ENCODE peak calls at places on chromosome 4, in eight cellular contexts. J, T, W, F, K, B, Z and P are unnamed samples.

GRCh38 chr4:15336410-15337184 is 91.2 kb upstream of the C1QTNF7 start:
- DNase-seq in W (no peak), B (peak; percentile 44), Z (no peak), J (no peak), T (no peak), K (no peak), F (no peak), P (no peak)

GRCh38 chr4:76867880-76868655 is 29.9 kb downstream of the SOWAHB start:
- DNase-seq in T (no peak), Z (no peak), B (no peak), J (peak; percentile 75), K (no peak), F (no peak), W (no peak), P (no peak)

GRCh38 chr4:168864831-168865541 is 145.1 kb downstream of the CBR4 start:
- DNase-seq in K (no peak), F (no peak), W (no peak), B (no peak), T (no peak), Z (no peak), J (no peak), P (no peak)

GRCh38 chr4:13994016-13994415 is 366.5 kb upstream of the BOD1L1 start:
- DNase-seq in W (no peak), Z (no peak), T (no peak), B (no peak), K (no peak), F (no peak), J (no peak), P (no peak)

GRCh38 chr4:163556169-163556568 is 61.7 kb downstream of the TMA16 start:
- DNase-seq in K (no peak), Z (no peak), J (no peak), W (no peak), T (no peak), B (peak; percentile 28), F (no peak), P (no peak)

GRCh38 chr4:119059221-119059620 is 76.4 kb upstream of the MYOZ2 start:
- DNase-seq in J (no peak), Z (no peak), B (peak; percentile 61), T (no peak), K (no peak), F (no peak), W (no peak), P (no peak)

GRCh38 chr4:172826346-172826745 is 342.3 kb upstream of the GALNT7 start:
- DNase-seq in Z (no peak), K (no peak), W (no peak), B (peak; percentile 24), T (no peak), J (no peak), F (no peak), P (no peak)

GRCh38 chr4:124583797-124584196 is 128.7 kb downstream of the ANKRD50 start:
- DNase-seq in T (no peak), Z (no peak), W (no peak), F (no peak), K (no peak), B (no peak), J (no peak), P (no peak)

GRCh38 chr4:71260544-71260943 is 78.3 kb upstream of the SLC4A4 start:
- DNase-seq in J (no peak), K (no peak), F (no peak), T (no peak), Z (no peak), W (no peak), B (no peak), P (no peak)

GRCh38 chr4:169933531-169933930 is 92.7 kb downstream of the MFAP3L start:
- DNase-seq in Z (no peak), F (no peak), B (no peak), T (no peak), K (no peak), W (no peak), J (no peak), P (no peak)

GRCh38 chr4:26871611-26872010 is 11.0 kb downstream of the STIM2 start:
- DNase-seq in F (no peak), K (no peak), Z (no peak), T (no peak), J (no peak), W (no peak), B (no peak), P (no peak)

GRCh38 chr4:51930557-51930956 is 87.6 kb downstream of the DCUN1D4 start:
- DNase-seq in F (no peak), W (no peak), Z (no peak), T (no peak), J (no peak), K (no peak), B (peak; percentile 27), P (no peak)

GRCh38 chr4:127479031-127479622 is 153.6 kb upstream of the INTU start:
- DNase-seq in B (peak; percentile 55), F (no peak), J (no peak), Z (no peak), K (no peak), T (no peak), W (no peak), P (peak; percentile 9)

GRCh38 chr4:56723201-56723605 is 42.1 kb upstream of the HOPX start:
- DNase-seq in F (no peak), J (no peak), Z (no peak), K (no peak), B (no peak), W (peak; percentile 14), T (no peak), P (no peak)

GRCh38 chr4:98746936-98747658 is 88.7 kb upstream of the TSPAN5 start:
- DNase-seq in K (no peak), J (no peak), Z (no peak), B (peak; percentile 16), F (no peak), W (no peak), T (no peak), P (no peak)

GRCh38 chr4:108272566-108272965 is 103.8 kb upstream of the LEF1 start:
- DNase-seq in W (no peak), F (no peak), K (no peak), T (no peak), J (no peak), B (peak; percentile 33), Z (no peak), P (no peak)

GRCh38 chr4:47031011-47031678 is at the start of gene GABRB1:
- DNase-seq in B (peak; percentile 40), K (peak; percentile 78), Z (no peak), W (peak; percentile 13), F (no peak), T (peak; percentile 78), J (no peak), P (no peak)

GRCh38 chr4:183287309-183287659 is 32.8 kb downstream of the CLDN22 start:
- DNase-seq in F (no peak), J (no peak), B (no peak), W (no peak), Z (no peak), K (no peak), T (no peak), P (no peak)

GRCh38 chr4:11073621-11074051 is 355.1 kb downstream of the HS3ST1 start:
- DNase-seq in Z (no peak), K (no peak), T (peak; percentile 86), F (no peak), B (no peak), J (no peak), W (no peak), P (no peak)

GRCh38 chr4:4694812-4695211 is 153.0 kb upstream of the STX18 start:
- DNase-seq in K (no peak), W (no peak), J (no peak), Z (no peak), T (no peak), F (no peak), B (no peak), P (no peak)

GRCh38 chr4:1375051-1375721 is 28.2 kb downstream of the UVSSA start:
- DNase-seq in T (peak; percentile 68), W (no peak), K (no peak), B (no peak), F (no peak), Z (no peak), J (no peak), P (no peak)

GRCh38 chr4:43999669-44000068 is 448.9 kb downstream of the KCTD8 start:
- DNase-seq in T (no peak), B (no peak), W (no peak), K (no peak), Z (no peak), J (no peak), F (no peak), P (no peak)

GRCh38 chr4:62484357-62484756 is 1284.2 kb downstream of the ADGRL3 start:
- DNase-seq in T (no peak), B (no peak), J (no peak), K (no peak), W (no peak), F (no peak), Z (no peak), P (no peak)

GRCh38 chr4:189771696-189772361 is 168.8 kb upstream of the FRG1 start:
- DNase-seq in B (no peak), F (no peak), Z (no peak), J (no peak), W (no peak), K (no peak), T (no peak), P (no peak)

GRCh38 chr4:135120190-135120589 is 918.6 kb upstream of the PABPC4L start:
- DNase-seq in W (no peak), Z (no peak), J (no peak), B (no peak), K (no peak), T (no peak), F (no peak), P (no peak)

GRCh38 chr4:3523146-3523627 is 9.0 kb downstream of the LRPAP1 start:
- DNase-seq in Z (no peak), T (no peak), B (no peak), F (no peak), J (no peak), W (no peak), K (no peak), P (no peak)

GRCh38 chr4:62495039-62495438 is 1294.9 kb downstream of the ADGRL3 start:
- DNase-seq in T (no peak), B (no peak), J (no peak), Z (no peak), F (no peak), W (no peak), K (no peak), P (no peak)

GRCh38 chr4:39331191-39331590 is 35.0 kb downstream of the RFC1 start:
- DNase-seq in F (no peak), T (no peak), J (no peak), B (no peak), K (no peak), W (no peak), Z (no peak), P (no peak)

GRCh38 chr4:2958446-2958845 is 4.8 kb downstream of the NOP14 start:
- DNase-seq in B (peak; percentile 87), W (no peak), J (no peak), F (no peak), T (no peak), K (no peak), Z (no peak), P (no peak)

GRCh38 chr4:103032575-103032974 is 13.1 kb upstream of the SLC9B1 start:
- DNase-seq in B (no peak), W (no peak), Z (no peak), J (peak; percentile 6), F (no peak), K (no peak), T (no peak), P (peak; percentile 3)

GRCh38 chr4:44425614-44426208 is 22.9 kb downstream of the KCTD8 start:
- DNase-seq in Z (no peak), W (no peak), B (no peak), K (peak; percentile 33), T (no peak), J (no peak), F (no peak), P (no peak)

GRCh38 chr4:173095022-173095421 is 73.6 kb upstream of the GALNT7 start:
- DNase-seq in W (no peak), K (no peak), J (no peak), F (no peak), B (peak; percentile 45), Z (no peak), T (no peak), P (no peak)

GRCh38 chr4:95249402-95250043 is 299.2 kb downstream of the UNC5C start:
- DNase-seq in B (no peak), K (no peak), W (no peak), Z (no peak), F (no peak), T (no peak), J (no peak), P (no peak)

GRCh38 chr4:33737721-33738120 is 2506.6 kb downstream of the ARAP2 start:
- DNase-seq in K (no peak), Z (no peak), J (no peak), F (no peak), B (no peak), W (no peak), T (no peak), P (no peak)